ENCODE peak calls at places on chromosome 12, in four cellular contexts. X, R, G and H are unnamed samples.

GRCh38 chr12:127455347-127456265 is 811.4 kb upstream of the TMEM132C start:
- DNase-seq in X (no peak), G (no peak), R (no peak), H (peak)

GRCh38 chr12:106227641-106228319 is 20.0 kb downstream of the CKAP4 start:
- DNase-seq in X (peak), G (no peak), R (no peak), H (no peak)

GRCh38 chr12:50598321-50598862 is 93.6 kb downstream of the DIP2B start:
- DNase-seq in X (no peak), G (no peak), R (peak), H (no peak)

GRCh38 chr12:97148941-97149559 is 242.0 kb downstream of the NEDD1 start:
- DNase-seq in G (peak), X (peak), R (peak), H (no peak)

GRCh38 chr12:116773276-116773731 is 35.2 kb downstream of the RNFT2 start:
- DNase-seq in X (peak), R (no peak), G (peak), H (no peak)

GRCh38 chr12:120118710-120119097 is 2.2 kb upstream of the RAB35 start:
- DNase-seq in G (peak), X (peak), R (peak), H (no peak)

GRCh38 chr12:50397122-50397650 is 777 bp upstream of the FAM186A start:
- DNase-seq in R (peak), X (no peak), G (no peak), H (no peak)

GRCh38 chr12:104742551-104742961 is 215.5 kb downstream of the SLC41A2 start:
- DNase-seq in R (no peak), G (no peak), X (no peak), H (no peak)

GRCh38 chr12:50618864-50619609 is 114.3 kb downstream of the DIP2B start:
- DNase-seq in X (no peak), R (peak), G (no peak), H (peak)

GRCh38 chr12:1864456-1864855 is 44.1 kb downstream of the LRTM2 start:
- DNase-seq in X (no peak), G (no peak), R (no peak), H (no peak)

DNA sequence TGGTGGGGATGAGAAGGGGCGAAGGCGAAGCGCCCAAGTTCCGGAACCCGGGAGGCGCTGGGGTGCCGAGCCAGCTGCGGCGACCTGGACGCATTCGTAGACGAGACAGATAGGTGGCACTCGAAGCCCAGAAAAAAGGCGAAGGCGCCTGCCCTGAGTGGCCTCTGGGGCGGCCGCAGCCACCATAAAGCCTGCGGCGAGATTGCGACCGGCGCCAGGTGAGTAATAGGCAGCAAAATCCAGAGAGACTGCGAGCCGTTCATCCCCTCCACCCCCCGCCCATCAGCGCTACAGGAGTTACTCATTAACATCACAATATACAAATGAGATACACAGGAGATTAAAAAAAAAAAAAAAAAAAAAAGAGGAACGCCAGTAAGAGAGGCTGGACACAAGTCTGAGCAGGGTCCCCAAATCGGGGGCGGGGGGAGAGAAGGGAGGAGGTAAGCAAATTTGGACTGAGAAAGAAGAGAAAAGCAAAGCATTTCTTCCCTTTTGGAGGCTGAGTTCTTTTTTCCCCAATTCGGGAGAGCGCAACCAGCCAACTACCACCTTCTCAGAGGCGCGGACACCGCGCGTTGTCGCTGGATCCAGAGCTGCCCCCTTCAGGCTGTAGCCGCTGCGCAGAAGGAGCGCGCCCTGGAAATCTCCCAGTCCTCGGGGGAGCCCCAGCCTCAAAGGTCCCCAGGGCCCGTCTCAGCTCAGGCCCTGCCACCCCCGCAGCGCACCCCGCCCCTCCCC is 15.7 kb downstream of the TBX3 start:
- DNase-seq in X (peak), G (peak), R (peak), H (peak)
- TF ChIP-seq CTCF in X (peak), G (peak), R (peak), H (peak)

GRCh38 chr12:4822572-4822971 is 87.1 kb upstream of the KCNA1 start:
- DNase-seq in X (no peak), R (no peak), G (no peak), H (no peak)

GRCh38 chr12:4816776-4817530 is 92.8 kb upstream of the KCNA1 start:
- DNase-seq in R (no peak), G (no peak), X (no peak), H (no peak)

GRCh38 chr12:4817813-4818212 is 91.9 kb upstream of the KCNA1 start:
- DNase-seq in X (no peak), R (no peak), G (no peak), H (no peak)

GRCh38 chr12:4821000-4821399 is 88.7 kb upstream of the KCNA1 start:
- DNase-seq in X (no peak), R (no peak), G (no peak), H (no peak)

DNA sequence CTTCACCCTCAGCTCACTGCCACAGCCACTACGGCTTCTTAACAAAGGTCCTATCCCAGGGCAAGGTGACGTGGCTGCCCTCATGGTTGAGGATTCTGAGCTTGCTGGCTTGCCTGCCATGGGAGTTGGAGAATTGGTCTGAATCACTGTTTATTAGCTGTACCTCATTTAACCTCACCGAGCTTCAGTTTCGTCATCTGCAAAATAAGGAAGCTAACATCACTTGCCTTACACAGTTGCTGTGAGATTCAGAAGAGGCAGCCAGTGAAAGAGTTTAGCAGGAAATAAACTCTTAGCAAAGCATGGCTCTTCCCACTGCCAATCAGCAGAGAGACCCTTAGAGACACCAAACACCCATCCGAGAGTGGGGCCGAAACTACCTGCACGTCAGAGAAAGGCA is 90.1 kb upstream of the KCNA1 start:
- DNase-seq in X (no peak), R (peak), G (no peak), H (peak)
- H3K9ac ChIP-seq in X (no peak), R (no peak), G (no peak), H (no peak)

DNA sequence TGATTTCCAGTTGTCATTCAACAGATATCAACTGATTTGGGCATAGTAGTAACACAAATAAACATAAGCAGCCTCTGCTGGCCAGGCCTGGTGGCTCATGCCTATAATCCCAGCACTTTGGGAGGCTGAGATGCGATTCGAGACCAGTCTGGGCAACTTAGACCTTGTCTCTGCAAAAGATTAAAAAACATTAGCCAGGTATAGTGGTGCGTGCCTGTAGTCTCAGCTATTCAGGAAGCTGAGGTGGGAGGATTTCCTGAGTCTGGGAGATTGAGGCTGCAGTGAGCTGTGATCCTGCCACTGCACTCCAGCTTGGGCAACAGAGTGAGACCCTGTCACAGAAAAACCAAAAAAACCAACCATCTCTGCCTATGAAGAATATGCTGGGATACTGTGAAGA is 7.1 kb downstream of the METAP2 start:
- DNase-seq in X (no peak), R (no peak), G (peak), H (no peak)
- TF ChIP-seq CTCF in X (no peak), R (peak), G (no peak), H (no peak)

GRCh38 chr12:27277846-27278260 is 33.8 kb downstream of the STK38L start:
- DNase-seq in R (peak), G (peak), X (peak), H (peak)
- H3K9ac ChIP-seq in R (no peak), G (no peak), X (no peak), H (peak)

GRCh38 chr12:85955127-85955526 is 81.0 kb downstream of the NTS start:
- DNase-seq in G (peak), X (no peak), R (no peak), H (no peak)
- TF ChIP-seq CTCF in G (no peak), X (no peak), R (peak), H (no peak)

GRCh38 chr12:57268264-57268663 is 17.3 kb upstream of the STAC3 start:
- DNase-seq in G (no peak), X (no peak), R (peak), H (no peak)
- H3K9ac ChIP-seq in G (no peak), X (no peak), R (no peak), H (no peak)